ENCODE peak calls at places on chromosomes 7 and 10, in ten cellular contexts. M is caudate nucleus; H is RCC 7860; V is stimulated activated CD8-positive, alpha-beta memory T cell treated with anti-CD3 and anti-CD28 coated beads, Interleukin-15, amount 100 ng/mL, for 24 hours; K is germinal center; F is T follicular helper cell; W is AG08395; P is GM12865; S is IMR-90; N is ureter. A is an unnamed sample.

GRCh38 chr7:134844200-134844599 is 64.8 kb downstream of the CALD1 start:
- DNase-seq in M (no peak), H (no peak), V (no peak), K (no peak), F (no peak), W (no peak), P (no peak), S (no peak), N (no peak), A (no peak)

GRCh38 chr10:78397796-78398195 is 364.1 kb downstream of the RPS24 start:
- DNase-seq in M (no peak), H (no peak), V (no peak), K (no peak), F (no peak), W (no peak), P (no peak), S (no peak), N (no peak), A (no peak)

GRCh38 chr7:2016021-2016631 is 216.6 kb downstream of the MAD1L1 start:
- DNase-seq in M (no peak), H (no peak), V (no peak), K (no peak), F (no peak), W (no peak), P (no peak), S (no peak), N (no peak), A (no peak)

GRCh38 chr10:47261121-47261520 is 38.9 kb upstream of the GDF10 start:
- DNase-seq in M (no peak), H (no peak), V (no peak), K (peak; percentile 74), F (peak; percentile 15), W (no peak), P (peak; percentile 77), S (no peak), N (no peak), A (no peak)

GRCh38 chr7:41701068-41701467 is 1.8 kb downstream of the INHBA start:
- DNase-seq in M (no peak), H (no peak), V (no peak), K (no peak), F (no peak), W (no peak), P (no peak), S (no peak), N (no peak), A (no peak)

GRCh38 chr10:72730462-72730861 is 38.5 kb downstream of the MCU start:
- DNase-seq in M (no peak), H (no peak), V (no peak), K (no peak), F (no peak), W (peak; percentile 47), P (no peak), S (peak; percentile 83), N (no peak), A (no peak)

GRCh38 chr10:109247819-109248218 is 675.5 kb downstream of the XPNPEP1 start:
- DNase-seq in M (no peak), H (no peak), V (no peak), K (no peak), F (no peak), W (no peak), P (no peak), S (no peak), N (no peak), A (no peak)

GRCh38 chr10:76428541-76429330 is 997.3 kb downstream of the LRMDA start:
- DNase-seq in M (no peak), H (peak; percentile 77), V (no peak), K (no peak), F (no peak), W (peak; percentile 79), P (no peak), S (peak; percentile 95), N (no peak), A (no peak)

GRCh38 chr7:90407484-90407821 is 4.2 kb downstream of the CLDN12 start:
- DNase-seq in M (no peak), H (no peak), V (no peak), K (no peak), F (no peak), W (no peak), P (no peak), S (no peak), N (no peak), A (no peak)

GRCh38 chr10:75403144-75404022 is 1.8 kb upstream of the ZNF503 start:
- DNase-seq in M (no peak), H (peak; percentile 7), V (no peak), K (no peak), F (no peak), W (peak; percentile 28), P (no peak), S (no peak), N (peak; percentile 65), A (no peak)

A was measured in esophagus muscularis mucosa.